ENCODE peak calls at places on chromosome 4, in ten cellular contexts. C is tibial nerve; X is Peyer's patch; R is CD4-positive, alpha-beta T cell; Z is pancreas; T is H9; O is psoas muscle; G is mammary epithelial cell; J is mesendoderm; E is hepatocyte. K is an unnamed sample. For H3K27me3, the result is how much of the 10 kb centered on the place peaks cover.

GRCh38 chr4:11633435-11633834 is 204.7 kb upstream of the HS3ST1 start:
- DNase-seq in E (no peak), J (no peak), R (no peak), C (no peak), Z (no peak), X (no peak), T (no peak), O (no peak), G (no peak), K (no peak)

GRCh38 chr4:108010167-108010566 is 20.5 kb downstream of the HADH start:
- DNase-seq in O (no peak), X (no peak), J (no peak), E (no peak), R (no peak), C (no peak), T (no peak), G (no peak), Z (no peak), K (no peak)

GRCh38 chr4:72312032-72312650 is 256.9 kb downstream of the ADAMTS3 start:
- DNase-seq in O (peak), Z (no peak), J (peak), C (peak), X (no peak), R (no peak), T (peak), G (peak), E (peak), K (peak)

GRCh38 chr4:169015237-169015636 is 5.2 kb upstream of the CBR4 start:
- DNase-seq in J (peak), O (peak), Z (peak), E (no peak), C (peak), X (no peak), T (peak), R (no peak), G (no peak), K (no peak)

GRCh38 chr4:188372856-188373255 is 233.6 kb downstream of the TRIML1 start:
- DNase-seq in O (no peak), T (no peak), C (no peak), Z (no peak), G (peak), J (peak), R (no peak), X (no peak), E (peak), K (no peak)

GRCh38 chr4:7783560-7783959 is 156.1 kb downstream of the AFAP1 start:
- DNase-seq in G (no peak), R (no peak), Z (no peak), C (no peak), O (no peak), J (no peak), T (no peak), X (no peak), E (no peak), K (no peak)

GRCh38 chr4:16253127-16253960 is 27.1 kb upstream of the TAPT1 start:
- DNase-seq in C (no peak), J (no peak), E (no peak), G (peak), T (no peak), R (no peak), Z (no peak), O (no peak), X (no peak), K (peak)

GRCh38 chr4:166527500-166527899 is 654.5 kb downstream of the TLL1 start:
- DNase-seq in J (peak), C (no peak), O (no peak), X (no peak), G (peak), R (no peak), Z (no peak), T (peak), E (no peak), K (no peak)

GRCh38 chr4:151195801-151196200 is 81.2 kb upstream of the PRSS48 start:
- DNase-seq in T (no peak), Z (no peak), J (no peak), G (peak), O (no peak), X (no peak), C (no peak), E (no peak), R (no peak), K (peak)

GRCh38 chr4:114263233-114263632 is 283.8 kb upstream of the ARSJ start:
- DNase-seq in E (no peak), X (no peak), T (no peak), R (no peak), J (no peak), Z (no peak), O (no peak), G (peak), C (no peak), K (no peak)

GRCh38 chr4:10611673-10612072 is 72.9 kb downstream of the CLNK start:
- DNase-seq in E (peak), O (no peak), Z (no peak), G (peak), R (no peak), J (peak), T (no peak), C (no peak), X (no peak), K (peak)

GRCh38 chr4:74516321-74516720 is 71.4 kb downstream of the AREG start:
- DNase-seq in O (no peak), R (no peak), T (no peak), E (no peak), J (no peak), G (peak), Z (no peak), C (no peak), X (no peak), K (no peak)

GRCh38 chr4:142909908-142910307 is 63.8 kb upstream of the INPP4B start:
- DNase-seq in O (no peak), C (no peak), G (no peak), Z (no peak), E (no peak), J (no peak), R (no peak), X (no peak), T (no peak), K (peak)

GRCh38 chr4:113882668-113883067 is 96.8 kb downstream of the ARSJ start:
- DNase-seq in G (no peak), J (no peak), E (no peak), C (no peak), O (no peak), Z (no peak), T (no peak), R (no peak), X (no peak), K (no peak)

GRCh38 chr4:112167790-112168189 is 22.5 kb downstream of the FAM241A start:
- DNase-seq in G (peak), C (no peak), X (no peak), O (no peak), E (no peak), Z (no peak), R (no peak), T (no peak), J (no peak), K (no peak)

GRCh38 chr4:186192068-186192751 is 843 bp downstream of the CYP4V2 start:
- DNase-seq in E (peak), Z (no peak), J (peak), T (peak), C (peak), G (peak), O (no peak), R (peak), X (peak), K (peak)

GRCh38 chr4:7539659-7540058 is 104.9 kb upstream of the PSAPL1 start:
- DNase-seq in Z (peak), O (no peak), R (peak), E (peak), T (peak), G (no peak), X (no peak), J (peak), C (no peak), K (peak)

GRCh38 chr4:54568184-54568583 is 89.6 kb upstream of the KIT start:
- DNase-seq in X (no peak), R (no peak), J (no peak), O (no peak), C (no peak), E (no peak), G (peak), T (no peak), Z (no peak), K (peak)

GRCh38 chr4:152369903-152370296 is 166.0 kb downstream of the FBXW7 start:
- DNase-seq in X (no peak), Z (no peak), E (no peak), T (no peak), R (no peak), G (no peak), O (no peak), J (no peak), C (no peak), K (no peak)

GRCh38 chr4:35500812-35501211 is 743.5 kb downstream of the ARAP2 start:
- DNase-seq in C (no peak), O (no peak), R (no peak), X (no peak), G (peak), Z (no peak), E (no peak), J (no peak), T (no peak), K (no peak)

GRCh38 chr4:2534904-2535385 is 1.5 kb upstream of the FAM193A start:
- DNase-seq in T (no peak), E (no peak), C (no peak), J (peak), X (no peak), R (no peak), O (no peak), G (no peak), Z (no peak), K (no peak)

GRCh38 chr4:21090098-21090666 is 389.9 kb downstream of the PACRGL start:
- DNase-seq in C (no peak), O (no peak), X (no peak), E (no peak), T (no peak), J (no peak), R (no peak), Z (no peak), G (no peak), K (no peak)

GRCh38 chr4:84263415-84263814 is 235.7 kb downstream of the NKX6-1 start:
- DNase-seq in Z (no peak), X (no peak), G (no peak), O (no peak), R (no peak), E (no peak), T (no peak), J (no peak), C (no peak), K (no peak)

GRCh38 chr4:76307670-76308014 is 1.1 kb downstream of the STBD1 start:
- DNase-seq in R (no peak), T (no peak), E (peak), G (no peak), Z (no peak), O (peak), J (no peak), X (no peak), C (no peak), K (no peak)

GRCh38 chr4:83771113-83771705 is 235.3 kb downstream of the GPAT3 start:
- DNase-seq in Z (peak), X (no peak), C (no peak), E (peak), G (peak), T (peak), O (no peak), R (no peak), J (peak), K (peak)

GRCh38 chr4:179095585-179096228 is 1653.5 kb upstream of the AGA start:
- DNase-seq in X (no peak), C (no peak), R (no peak), O (no peak), T (peak), G (no peak), E (peak), Z (no peak), J (peak), K (no peak)

GRCh38 chr4:80307183-80307735 is 28.3 kb upstream of the CFAP299 start:
- DNase-seq in R (no peak), G (peak), C (no peak), E (peak), J (peak), T (no peak), O (no peak), X (no peak), Z (no peak), K (no peak)

GRCh38 chr4:145299380-145300076 is 119.1 kb upstream of the OTUD4 start:
- DNase-seq in X (no peak), T (no peak), G (peak), C (no peak), Z (no peak), O (no peak), J (no peak), E (no peak), R (no peak), K (peak)

GRCh38 chr4:22607382-22607781 is 85.4 kb upstream of the GBA3 start:
- DNase-seq in E (peak), C (no peak), X (no peak), Z (peak), O (peak), R (peak), J (peak), G (peak), T (peak), K (peak)

GRCh38 chr4:93832097-93832496 is 3.5 kb downstream of the ATOH1 start:
- DNase-seq in C (no peak), O (no peak), E (no peak), J (peak), R (no peak), X (no peak), T (peak), Z (no peak), G (no peak), K (no peak)

GRCh38 chr4:4854649-4855292 is 4.7 kb upstream of the MSX1 start:
- DNase-seq in J (peak), X (no peak), G (no peak), E (no peak), R (no peak), T (no peak), O (no peak), C (no peak), Z (no peak), K (no peak)
- H3K27me3 ChIP-seq in J (under half), X (under half), G (under half), E (half or more), R (half or more), T (half or more), O (under half), C (under half), Z (under half), K (under half)

GRCh38 chr4:78059938-78060337 is 2.8 kb downstream of the FRAS1 start:
- DNase-seq in J (no peak), O (no peak), T (no peak), R (no peak), E (no peak), X (no peak), G (no peak), Z (no peak), C (no peak), K (no peak)

GRCh38 chr4:78057600-78058560 is 757 bp downstream of the FRAS1 start:
- DNase-seq in G (peak), J (peak), C (peak), X (peak), T (no peak), R (no peak), O (peak), Z (peak), E (peak), K (peak)

GRCh38 chr4:78059524-78059889 is 2.4 kb downstream of the FRAS1 start:
- DNase-seq in R (no peak), X (no peak), C (peak), J (peak), Z (peak), G (peak), O (peak), E (peak), T (peak), K (peak)

GRCh38 chr4:78057135-78057599 is at the start of gene FRAS1:
- DNase-seq in E (peak), T (peak), O (peak), Z (peak), R (no peak), J (peak), C (no peak), X (peak), G (peak), K (peak)

DNA sequence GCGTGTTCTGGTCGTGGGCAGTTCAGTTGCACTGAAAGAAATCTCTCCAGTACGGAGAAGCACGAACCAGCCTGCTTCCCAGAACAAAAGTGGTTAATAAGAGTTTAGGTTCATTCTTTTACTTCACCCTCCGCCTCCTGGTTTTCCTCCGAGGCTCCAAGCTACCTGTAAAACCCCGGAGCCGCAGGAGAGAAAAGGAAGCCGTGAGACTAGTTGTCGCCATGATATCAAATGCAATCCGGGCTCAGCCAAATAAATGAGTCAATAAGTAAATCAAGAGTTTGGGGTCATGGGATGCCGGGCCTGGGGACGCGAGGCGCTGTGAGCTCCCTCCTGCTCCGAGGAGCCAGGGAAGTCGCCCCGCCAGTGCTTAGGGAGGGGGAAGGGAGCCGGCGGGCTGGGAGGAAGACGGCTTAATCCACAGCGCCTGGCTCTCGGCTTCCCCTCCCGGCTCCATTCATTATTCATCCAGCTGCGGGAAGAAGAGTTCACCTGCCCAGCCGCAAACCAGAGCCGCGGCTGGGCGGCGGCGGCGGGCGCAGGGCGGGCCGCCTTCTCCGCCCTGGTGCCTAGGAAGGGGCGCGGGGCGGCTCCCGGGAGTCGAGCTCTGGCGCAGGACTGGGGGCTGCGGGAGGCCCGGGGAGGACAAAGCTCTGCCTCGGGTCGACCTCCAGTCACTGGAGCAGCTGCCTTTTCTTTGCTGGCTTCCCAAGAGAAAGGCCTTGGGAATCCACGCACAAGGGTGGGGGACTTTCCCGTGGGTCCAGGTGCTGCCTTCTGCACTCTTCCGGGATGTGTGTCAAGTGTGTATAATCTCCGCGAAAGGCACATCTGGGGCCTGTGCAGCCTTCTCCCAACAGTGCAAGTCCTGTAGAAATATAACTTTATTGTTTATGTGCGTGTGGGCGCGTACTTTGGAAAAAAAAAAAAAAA is 1.7 kb downstream of the FRAS1 start:
- DNase-seq in T (peak), G (peak), E (peak), R (no peak), X (no peak), J (peak), O (peak), Z (peak), C (peak), K (peak)
- H3K27me3 ChIP-seq in T (under half), G (under half), E (under half), R (half or more), X (under half), J (under half), O (under half), Z (under half), C (under half), K (under half)

GRCh38 chr4:146640021-146640425 is 1.3 kb downstream of the POU4F2 start:
- DNase-seq in J (no peak), O (no peak), X (no peak), G (no peak), C (no peak), R (no peak), Z (peak), T (no peak), E (no peak), K (no peak)
- H3K27me3 ChIP-seq in J (half or more), O (under half), X (under half), G (half or more), C (under half), R (half or more), Z (under half), T (half or more), E (half or more), K (under half)

DNA sequence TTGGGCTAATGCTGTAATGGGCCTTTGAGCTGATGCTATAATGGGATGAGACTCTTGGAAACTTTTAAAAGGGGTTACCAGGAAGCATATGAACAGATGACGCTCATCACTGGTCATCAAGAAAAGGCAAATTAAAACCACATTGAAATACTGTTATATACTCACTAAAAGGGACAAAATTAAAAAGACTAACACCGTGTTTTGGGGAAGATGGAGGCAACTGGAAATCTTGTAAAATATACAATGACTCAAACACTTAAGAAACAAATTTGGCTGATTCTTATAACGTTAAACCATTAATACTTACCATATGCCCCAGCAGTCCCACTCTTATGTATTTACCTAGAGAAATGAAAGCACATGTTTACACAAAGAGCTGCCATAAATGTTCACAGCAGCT is 207.2 kb upstream of the GPRIN3 start:
- DNase-seq in X (no peak), O (no peak), J (no peak), T (no peak), G (no peak), C (no peak), R (no peak), Z (no peak), E (no peak), K (no peak)
- H3K27me3 ChIP-seq in X (under half), O (under half), J (under half), T (under half), G (under half), C (under half), R (under half), Z (under half), E (under half), K (under half)

GRCh38 chr4:95170176-95170575 is 378.6 kb downstream of the UNC5C start:
- DNase-seq in X (no peak), C (no peak), R (no peak), T (no peak), Z (no peak), G (no peak), J (no peak), E (no peak), O (no peak), K (no peak)

GRCh38 chr4:95165926-95166524 is 382.7 kb downstream of the UNC5C start:
- DNase-seq in Z (no peak), E (peak), X (no peak), R (peak), G (peak), T (no peak), C (peak), O (no peak), J (peak), K (peak)

GRCh38 chr4:95161781-95162469 is 386.8 kb downstream of the UNC5C start:
- DNase-seq in J (peak), C (no peak), G (no peak), O (no peak), X (no peak), Z (no peak), T (no peak), R (no peak), E (no peak), K (no peak)

GRCh38 chr4:95162867-95163266 is 385.9 kb downstream of the UNC5C start:
- DNase-seq in C (no peak), Z (no peak), G (no peak), E (no peak), X (no peak), T (no peak), O (no peak), R (no peak), J (no peak), K (no peak)

DNA sequence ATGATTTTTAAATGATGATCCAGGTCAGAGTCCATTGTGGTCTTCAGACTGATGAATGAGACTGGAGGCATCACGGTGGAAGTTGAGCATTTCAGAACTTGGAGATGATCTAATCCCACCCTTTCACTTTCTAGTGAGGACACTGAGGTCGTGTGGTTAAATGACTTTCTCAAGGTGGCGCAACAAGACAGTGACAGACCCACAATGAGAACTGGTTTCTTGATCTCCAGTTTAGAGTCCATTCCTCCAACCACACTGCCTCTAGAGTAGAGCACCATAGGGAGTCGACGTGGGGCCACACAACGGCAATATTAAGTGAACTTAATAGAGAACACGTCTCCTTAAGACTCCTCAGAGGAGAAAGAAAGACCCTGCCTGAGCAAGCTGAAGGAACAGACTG is 381.0 kb downstream of the UNC5C start:
- DNase-seq in E (no peak), T (no peak), C (no peak), J (peak), R (no peak), X (no peak), Z (no peak), G (no peak), O (no peak), K (no peak)
- H3K27me3 ChIP-seq in E (under half), T (under half), C (under half), J (under half), R (under half), X (under half), Z (under half), G (under half), O (under half), K (under half)

GRCh38 chr4:77395481-77395880 is 210.1 kb upstream of the CXCL13 start:
- DNase-seq in R (no peak), C (no peak), O (no peak), X (no peak), G (no peak), J (no peak), Z (no peak), T (no peak), E (no peak), K (no peak)

GRCh38 chr4:77399831-77400230 is 205.8 kb upstream of the CXCL13 start:
- DNase-seq in R (no peak), C (no peak), J (no peak), T (no peak), E (no peak), X (no peak), G (no peak), O (no peak), Z (no peak), K (no peak)

GRCh38 chr4:77393981-77394380 is 211.6 kb upstream of the CXCL13 start:
- DNase-seq in J (no peak), O (no peak), T (no peak), G (no peak), X (no peak), Z (no peak), C (no peak), E (no peak), R (no peak), K (no peak)
- H3K27me3 ChIP-seq in J (under half), O (under half), T (under half), G (under half), X (under half), Z (under half), C (under half), E (under half), R (under half), K (under half)

K was measured in MG63.